ENCODE peak calls at places on chromosomes 2 and 18, in four cellular contexts. One of them, this sample, is unnamed.

GRCh38 chr2:39781697-39782096 is 2.6 kb upstream of the THUMPD2 start:
- DNase-seq in heart left ventricle: no peak
- DNase-seq in hepatocyte: no peak
- DNase-seq in BE2C: no peak
- DNase-seq in this sample: no peak

GRCh38 chr18:6414723-6415362 is at the start of gene L3MBTL4:
- DNase-seq in BE2C: no peak
- DNase-seq in heart left ventricle: no peak
- DNase-seq in hepatocyte: peak; percentile 78
- DNase-seq in this sample: peak; percentile 61

GRCh38 chr2:231059756-231060155 is 3.1 kb downstream of the PSMD1 start:
- DNase-seq in hepatocyte: no peak
- DNase-seq in BE2C: no peak
- DNase-seq in heart left ventricle: no peak
- DNase-seq in this sample: no peak

GRCh38 chr2:134386321-134386720 is 132.4 kb downstream of the MGAT5 start:
- DNase-seq in heart left ventricle: no peak
- DNase-seq in BE2C: no peak
- DNase-seq in hepatocyte: no peak
- DNase-seq in this sample: no peak

GRCh38 chr2:44237221-44237620 is 38.1 kb upstream of the SLC3A1 start:
- DNase-seq in heart left ventricle: no peak
- DNase-seq in BE2C: no peak
- DNase-seq in hepatocyte: no peak
- DNase-seq in this sample: peak; percentile 37

GRCh38 chr2:173997269-173997668 is 32.1 kb upstream of the SP3 start:
- DNase-seq in hepatocyte: no peak
- DNase-seq in heart left ventricle: peak; percentile 88
- DNase-seq in BE2C: no peak
- DNase-seq in this sample: no peak

GRCh38 chr2:27714851-27715291 is 51.2 kb downstream of the SLC4A1AP start:
- DNase-seq in BE2C: no peak
- DNase-seq in hepatocyte: no peak
- DNase-seq in heart left ventricle: no peak
- DNase-seq in this sample: no peak

GRCh38 chr2:11832531-11832930 is 86.1 kb downstream of the LPIN1 start:
- DNase-seq in heart left ventricle: no peak
- DNase-seq in hepatocyte: no peak
- DNase-seq in BE2C: no peak
- DNase-seq in this sample: no peak

GRCh38 chr2:172556284-172557033 is 569 bp downstream of the PDK1 start:
- DNase-seq in hepatocyte: peak; percentile 67
- DNase-seq in BE2C: peak; percentile 19
- DNase-seq in heart left ventricle: peak; percentile 66
- DNase-seq in this sample: peak; percentile 60

GRCh38 chr18:51639541-51639940 is 442.1 kb upstream of the MEX3C start:
- DNase-seq in hepatocyte: no peak
- DNase-seq in heart left ventricle: no peak
- DNase-seq in BE2C: no peak
- DNase-seq in this sample: no peak

GRCh38 chr18:41767960-41768359 is 187.1 kb upstream of the PIK3C3 start:
- DNase-seq in heart left ventricle: no peak
- DNase-seq in hepatocyte: peak; percentile 60
- DNase-seq in BE2C: no peak
- DNase-seq in this sample: no peak

GRCh38 chr2:173187911-173188788 is 112.5 kb downstream of the MAP3K20 start:
- DNase-seq in BE2C: no peak
- DNase-seq in hepatocyte: no peak
- DNase-seq in heart left ventricle: peak; percentile 28
- DNase-seq in this sample: no peak

GRCh38 chr2:128535928-128536327 is 217.3 kb upstream of the HS6ST1 start:
- DNase-seq in BE2C: no peak
- DNase-seq in hepatocyte: no peak
- DNase-seq in heart left ventricle: no peak
- DNase-seq in this sample: no peak

GRCh38 chr2:167249197-167249596 is 360.9 kb downstream of the XIRP2 start:
- DNase-seq in hepatocyte: no peak
- DNase-seq in heart left ventricle: no peak
- DNase-seq in BE2C: no peak
- DNase-seq in this sample: no peak

GRCh38 chr2:127733113-127733815 is 32.0 kb downstream of the SFT2D3 start:
- DNase-seq in heart left ventricle: no peak
- DNase-seq in hepatocyte: no peak
- DNase-seq in BE2C: no peak
- DNase-seq in this sample: no peak

GRCh38 chr2:159287733-159288132 is 1.2 kb upstream of the WDSUB1 start:
- DNase-seq in hepatocyte: no peak
- DNase-seq in heart left ventricle: no peak
- DNase-seq in BE2C: no peak
- DNase-seq in this sample: no peak

GRCh38 chr2:148020358-148021058 is at the start of gene ORC4:
- DNase-seq in BE2C: peak; percentile 93
- DNase-seq in hepatocyte: peak; percentile 100
- DNase-seq in heart left ventricle: peak; percentile 99
- DNase-seq in this sample: peak; percentile 100

GRCh38 chr2:139773720-139774277 is 993.6 kb upstream of the NXPH2 start:
- DNase-seq in heart left ventricle: no peak
- DNase-seq in hepatocyte: no peak
- DNase-seq in BE2C: no peak
- DNase-seq in this sample: no peak

GRCh38 chr2:9991829-9992273 is 40.4 kb downstream of the GRHL1 start:
- DNase-seq in hepatocyte: no peak
- DNase-seq in heart left ventricle: no peak
- DNase-seq in BE2C: no peak
- DNase-seq in this sample: no peak

GRCh38 chr2:54673501-54673998 is 49.9 kb upstream of the EML6 start:
- DNase-seq in hepatocyte: no peak
- DNase-seq in BE2C: no peak
- DNase-seq in heart left ventricle: peak; percentile 90
- DNase-seq in this sample: peak; percentile 49

GRCh38 chr2:127576433-127577207 is 41.1 kb downstream of the MYO7B start:
- DNase-seq in BE2C: peak; percentile 73
- DNase-seq in hepatocyte: peak; percentile 70
- DNase-seq in heart left ventricle: peak; percentile 88
- DNase-seq in this sample: no peak

DNA sequence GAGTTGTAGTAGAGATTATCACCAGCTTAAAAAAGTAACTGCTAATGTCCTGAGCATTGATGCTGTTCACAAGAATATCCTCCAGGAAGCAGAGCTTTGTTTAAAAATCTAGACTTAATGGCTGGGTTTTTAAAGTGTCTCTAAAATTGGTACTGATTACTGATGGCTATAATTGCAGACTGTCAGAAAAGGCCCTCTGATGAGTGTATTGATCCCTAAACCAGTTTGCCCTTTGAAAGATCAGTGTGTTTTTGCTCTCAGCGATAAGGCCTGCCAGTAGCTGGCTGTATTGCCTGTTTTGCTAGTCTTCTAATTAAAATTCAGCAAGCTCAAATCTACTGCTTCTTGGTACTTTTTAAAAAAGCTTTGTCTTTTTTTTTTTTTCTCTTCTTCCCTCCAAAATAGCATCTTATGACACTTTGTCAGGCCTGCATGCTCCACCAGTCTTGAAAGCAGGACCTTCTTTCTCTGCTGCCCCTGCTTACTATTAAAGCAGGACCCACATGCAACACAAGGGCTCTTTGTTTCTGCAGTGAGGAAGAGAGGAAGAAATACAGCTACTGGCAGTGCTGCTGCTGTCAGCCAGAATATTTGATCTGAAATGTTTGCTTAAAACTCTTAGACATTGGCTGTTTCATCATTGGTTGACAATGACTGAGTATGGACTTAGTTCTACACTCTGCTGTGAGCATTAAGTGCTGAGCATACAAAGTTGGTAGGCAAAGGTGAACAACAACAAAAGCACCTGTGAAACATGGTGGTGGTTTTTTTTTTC is 1.8 kb downstream of the SEC11C start:
- DNase-seq in hepatocyte: peak; percentile 15
- DNase-seq in heart left ventricle: no peak
- DNase-seq in BE2C: no peak
- DNase-seq in this sample: peak; percentile 8
- H3K4me3 ChIP-seq in hepatocyte: no peak overlapping the region
- H3K4me3 ChIP-seq in heart left ventricle: no peak overlapping the region
- H3K4me3 ChIP-seq in BE2C: no peak overlapping the region
- H3K4me3 ChIP-seq in this sample: no peak overlapping the region

DNA sequence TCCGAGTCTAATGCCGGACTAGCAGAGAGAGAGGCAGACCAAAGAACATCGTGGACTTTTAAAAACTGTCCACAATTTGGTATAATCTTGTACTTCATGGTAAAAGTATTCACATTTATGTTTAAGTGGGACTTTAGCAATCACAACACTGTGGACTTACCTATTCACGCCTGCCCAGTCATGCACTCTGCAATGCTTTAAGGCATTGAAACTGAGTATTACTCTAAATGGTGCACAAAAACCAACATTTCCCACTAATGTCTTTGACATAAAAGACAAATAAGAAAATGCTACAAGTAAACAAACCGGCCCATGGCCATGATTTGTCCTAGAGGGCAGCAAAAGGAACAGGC is 91.3 kb downstream of the ACVR1 start:
- DNase-seq in heart left ventricle: no peak
- DNase-seq in hepatocyte: no peak
- DNase-seq in BE2C: no peak
- DNase-seq in this sample: no peak
- H3K4me1 ChIP-seq in heart left ventricle: peaks cover 61% of the 10 kb centered on the region
- H3K4me1 ChIP-seq in hepatocyte: peaks cover 38% of the 10 kb centered on the region
- H3K4me1 ChIP-seq in BE2C: no peaks in the 10 kb centered on the region
- H3K4me1 ChIP-seq in this sample: peaks cover 38% of the 10 kb centered on the region

GRCh38 chr18:80056095-80056494 is 21.9 kb downstream of the RBFA start:
- DNase-seq in hepatocyte: no peak
- DNase-seq in BE2C: no peak
- DNase-seq in heart left ventricle: no peak
- DNase-seq in this sample: no peak
- H3K9me3 ChIP-seq in hepatocyte: peaks cover 7% of the 10 kb centered on the region
- H3K9me3 ChIP-seq in BE2C: no peaks in the 10 kb centered on the region
- H3K9me3 ChIP-seq in heart left ventricle: peaks cover 51% of the 10 kb centered on the region
- H3K9me3 ChIP-seq in this sample: peaks cover 3% of the 10 kb centered on the region

DNA sequence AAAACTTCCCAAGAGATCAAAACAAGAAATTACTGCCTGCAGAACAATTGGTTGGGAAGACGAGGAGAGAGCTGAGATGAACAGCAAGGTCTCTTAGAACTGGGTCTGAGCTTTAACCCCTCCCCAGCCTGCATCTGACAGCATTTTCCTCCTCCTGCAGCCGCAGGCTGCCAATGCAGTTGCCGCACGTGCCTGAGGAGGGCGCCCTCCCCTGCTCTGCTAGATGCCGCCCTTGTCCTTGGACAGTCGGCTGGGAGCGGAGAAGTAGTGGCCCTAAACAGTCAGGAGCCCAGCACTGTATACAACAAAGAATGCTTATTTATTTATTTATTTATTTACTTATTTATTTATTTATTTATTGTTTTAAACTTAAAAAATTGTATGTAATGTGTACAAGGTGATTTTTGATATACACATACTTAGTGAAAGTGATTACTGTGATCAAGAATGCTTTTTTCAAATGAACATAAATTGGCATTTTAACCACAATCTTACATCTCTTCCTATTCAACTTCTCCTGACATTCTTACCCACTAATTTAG is 776.4 kb downstream of the TSN start:
- DNase-seq in heart left ventricle: no peak
- DNase-seq in BE2C: peak; percentile 19
- DNase-seq in hepatocyte: no peak
- DNase-seq in this sample: no peak
- H3K4me3 ChIP-seq in heart left ventricle: no peak overlapping the region
- H3K4me3 ChIP-seq in BE2C: no peak overlapping the region
- H3K4me3 ChIP-seq in hepatocyte: no peak overlapping the region
- H3K4me3 ChIP-seq in this sample: no peak overlapping the region

This sample was measured in small intestine.